ENCODE peak calls at places on chromosomes 5 and 9, in ten cellular contexts. X, I, A, H, K, B, D, J, W and Z are unnamed samples.

GRCh38 chr5:132049559-132049958 is 10.9 kb upstream of the IL3 start:
- DNase-seq in B (no peak), K (no peak), X (no peak), H (no peak), J (no peak), A (no peak), D (no peak), W (no peak), I (no peak), Z (no peak)

GRCh38 chr9:78676623-78677022 is 379.7 kb downstream of the PSAT1 start:
- DNase-seq in B (peak; percentile 72), D (peak; percentile 82), K (no peak), I (no peak), A (no peak), H (no peak), X (no peak), J (no peak), W (no peak), Z (no peak)

GRCh38 chr5:180441577-180441976 is 52.6 kb upstream of the CNOT6 start:
- DNase-seq in K (no peak), W (no peak), H (no peak), I (peak; percentile 71), B (no peak), X (no peak), A (no peak), D (no peak), J (no peak), Z (no peak)

GRCh38 chr9:119005162-119005561 is 364.1 kb downstream of the BRINP1 start:
- DNase-seq in I (no peak), K (no peak), A (no peak), H (no peak), J (no peak), X (no peak), B (peak; percentile 43), D (peak; percentile 65), W (no peak), Z (no peak)

GRCh38 chr9:38018964-38019602 is 49.9 kb downstream of the SHB start:
- DNase-seq in H (peak; percentile 49), K (no peak), A (no peak), I (peak; percentile 79), J (no peak), X (no peak), B (peak; percentile 95), D (peak; percentile 82), W (no peak), Z (no peak)

GRCh38 chr5:170606939-170607338 is 103.1 kb downstream of the KCNIP1 start:
- DNase-seq in X (no peak), B (no peak), A (no peak), D (no peak), K (no peak), W (no peak), J (no peak), I (no peak), H (no peak), Z (no peak)

GRCh38 chr9:134346840-134347239 is 20.6 kb downstream of the RXRA start:
- DNase-seq in B (no peak), J (no peak), A (no peak), I (no peak), K (no peak), X (no peak), H (no peak), D (no peak), W (no peak), Z (no peak)

GRCh38 chr5:9519537-9519936 is 26.3 kb downstream of the SEMA5A start:
- DNase-seq in B (peak; percentile 72), X (no peak), H (no peak), A (no peak), W (no peak), K (no peak), D (peak; percentile 26), I (peak; percentile 94), J (no peak), Z (no peak)

GRCh38 chr5:95600557-95600956 is 19.3 kb upstream of the GPR150 start:
- DNase-seq in W (no peak), B (peak; percentile 32), H (no peak), A (no peak), X (no peak), J (no peak), D (peak; percentile 54), I (peak; percentile 40), K (no peak), Z (no peak)

GRCh38 chr5:53568868-53569267 is 8.4 kb downstream of the NDUFS4 start:
- DNase-seq in B (peak; percentile 24), W (no peak), X (no peak), K (no peak), H (no peak), D (no peak), J (no peak), I (no peak), A (no peak), Z (no peak)

GRCh38 chr9:38380230-38380871 is 12.2 kb upstream of the ALDH1B1 start:
- DNase-seq in D (no peak), H (no peak), B (peak; percentile 45), I (no peak), X (no peak), K (no peak), W (no peak), A (no peak), J (no peak), Z (no peak)

GRCh38 chr5:145941096-145941676 is 4.8 kb downstream of the SH3RF2 start:
- DNase-seq in I (no peak), J (no peak), X (no peak), W (no peak), H (no peak), B (peak; percentile 20), D (no peak), A (no peak), K (no peak), Z (no peak)

GRCh38 chr9:212265-212664 is 2.4 kb upstream of the DOCK8 start:
- DNase-seq in J (no peak), W (no peak), I (no peak), B (no peak), X (no peak), H (no peak), K (no peak), A (no peak), D (no peak), Z (no peak)

GRCh38 chr9:115694014-115694413 is 459.6 kb upstream of the PAPPA start:
- DNase-seq in J (peak; percentile 8), B (peak; percentile 93), D (peak; percentile 84), X (no peak), H (no peak), A (no peak), I (peak; percentile 97), W (no peak), K (no peak), Z (no peak)

GRCh38 chr9:126844085-126844484 is 16.4 kb upstream of the ZBTB34 start:
- DNase-seq in X (no peak), A (peak; percentile 72), J (no peak), B (peak; percentile 92), H (no peak), W (no peak), K (no peak), I (peak; percentile 58), D (peak; percentile 89), Z (no peak)

GRCh38 chr9:133943781-133944745 is 48.1 kb downstream of the VAV2 start:
- DNase-seq in X (no peak), K (no peak), I (no peak), B (no peak), J (no peak), H (no peak), D (no peak), A (no peak), W (no peak), Z (no peak)

GRCh38 chr9:77021289-77021927 is 2.0 kb downstream of the FOXB2 start:
- DNase-seq in K (no peak), I (no peak), H (no peak), B (no peak), J (no peak), A (no peak), D (no peak), X (no peak), W (peak; percentile 9), Z (peak; percentile 57)

GRCh38 chr5:171777420-171777759 is 8.2 kb upstream of the SMIM23 start:
- DNase-seq in W (no peak), K (no peak), H (no peak), D (no peak), B (no peak), J (no peak), I (no peak), A (no peak), X (no peak), Z (peak; percentile 85)

GRCh38 chr5:95114902-95115301 is 170.0 kb downstream of the MCTP1 start:
- DNase-seq in X (no peak), I (no peak), A (no peak), D (no peak), H (no peak), W (no peak), J (no peak), B (no peak), K (no peak), Z (no peak)

GRCh38 chr9:92534199-92535159 is 1.3 kb downstream of the ECM2 start:
- DNase-seq in B (peak; percentile 12), D (no peak), K (no peak), A (no peak), I (no peak), W (no peak), J (no peak), H (no peak), X (no peak), Z (no peak)